ENCODE peak calls at places on chromosomes 2 and 18, in four cellular contexts. W is hepatocyte, P is endothelial cell of umbilical vein, L is MM.1S. E is an unnamed sample.

GRCh38 chr2:120765911-120766757 is 30.5 kb downstream of the GLI2 start:
- DNase-seq in W (peak), P (peak), L (no peak), E (peak)

GRCh38 chr2:19887508-19887907 is 14.3 kb downstream of the TTC32 start:
- DNase-seq in W (no peak), P (no peak), L (no peak), E (no peak)

GRCh38 chr2:38277245-38278119 is 99.6 kb downstream of the ATL2 start:
- DNase-seq in W (peak), P (no peak), L (no peak), E (peak)

GRCh38 chr2:233839447-233839820 is 14.9 kb downstream of the HJURP start:
- DNase-seq in W (no peak), P (no peak), L (no peak), E (no peak)

GRCh38 chr18:12408247-12408869 is 629 bp downstream of the PRELID3A start:
- DNase-seq in W (no peak), P (peak), L (peak), E (no peak)

GRCh38 chr2:230798769-230799399 is 65.9 kb upstream of the ITM2C start:
- DNase-seq in W (peak), P (peak), L (peak), E (no peak)

GRCh38 chr2:172480301-172481218 is 53.2 kb downstream of the ITGA6 start:
- DNase-seq in W (peak), P (peak), L (no peak), E (no peak)

GRCh38 chr18:24317370-24317769 is 80.3 kb downstream of the OSBPL1A start:
- DNase-seq in W (no peak), P (no peak), L (no peak), E (no peak)

GRCh38 chr2:174259981-174260380 is 11.6 kb upstream of the OLA1 start:
- DNase-seq in W (peak), P (no peak), L (no peak), E (no peak)

GRCh38 chr18:808502-808901 is 3.5 kb downstream of the YES1 start:
- DNase-seq in W (no peak), P (no peak), L (no peak), E (no peak)

GRCh38 chr2:172428841-172429173 is 1.4 kb downstream of the ITGA6 start:
- DNase-seq in W (no peak), P (no peak), L (no peak), E (no peak)

GRCh38 chr18:2529154-2529553 is 42.2 kb downstream of the METTL4 start:
- DNase-seq in W (no peak), P (no peak), L (no peak), E (no peak)

GRCh38 chr18:32769242-32770180 is 3.3 kb downstream of the KLHL14 start:
- DNase-seq in W (peak), P (no peak), L (no peak), E (no peak)

GRCh38 chr2:238999290-238999741 is 151.4 kb downstream of the TWIST2 start:
- DNase-seq in W (no peak), P (peak), L (no peak), E (no peak)

GRCh38 chr2:54559593-54560145 is 103.5 kb downstream of the SPTBN1 start:
- DNase-seq in W (peak), P (peak), L (peak), E (no peak)

GRCh38 chr2:166411473-166412230 is 35.9 kb upstream of the SCN9A start:
- DNase-seq in W (no peak), P (no peak), L (no peak), E (no peak)

GRCh38 chr2:219439518-219439917 is 4.9 kb downstream of the SPEG start:
- DNase-seq in W (no peak), P (no peak), L (no peak), E (no peak)

DNA sequence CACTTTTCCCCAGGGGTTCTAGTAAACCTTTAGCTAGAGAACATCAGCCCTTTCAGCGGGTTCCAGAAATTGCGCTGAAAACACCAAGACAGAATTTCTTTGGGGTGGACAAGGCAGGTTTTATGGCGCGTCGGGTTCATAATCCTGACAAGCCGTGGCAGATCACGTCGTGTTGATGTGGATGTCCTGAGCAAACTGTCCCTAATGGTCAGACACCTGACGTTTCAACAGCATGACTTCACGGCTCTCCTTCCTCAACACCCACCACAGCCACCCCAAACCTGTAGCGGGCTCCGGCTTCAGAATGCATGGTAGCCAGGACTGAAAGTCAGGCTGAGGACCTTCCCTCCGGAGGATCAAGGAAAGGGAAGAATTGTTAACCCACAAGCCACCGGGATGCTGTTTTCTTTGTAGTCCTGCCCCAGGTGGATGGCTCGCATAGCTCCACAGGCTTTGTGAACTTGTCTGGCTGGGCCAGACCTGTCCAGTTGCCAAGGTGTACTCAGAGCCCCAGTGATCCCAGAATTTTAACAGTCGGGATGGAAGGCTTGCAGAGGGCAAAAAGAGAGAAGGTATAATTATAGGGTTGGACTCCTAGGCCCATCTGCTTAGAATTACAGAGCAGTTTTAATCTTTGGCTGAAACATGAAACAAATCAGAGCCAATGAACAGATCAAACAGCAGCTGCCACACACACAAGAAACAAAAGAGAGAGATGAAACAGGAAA is 1.5 kb downstream of the APCDD1 start:
- DNase-seq in W (peak), P (no peak), L (no peak), E (no peak)
- H3K4me3 ChIP-seq in W (peak), P (no peak), L (no peak), E (peak)

GRCh38 chr2:11784747-11785610 is 38.5 kb downstream of the LPIN1 start:
- DNase-seq in W (peak), P (peak), L (no peak), E (peak)
- H3K4me3 ChIP-seq in W (no peak), P (no peak), L (no peak), E (no peak)

GRCh38 chr2:208359632-208359986 is 47.0 kb upstream of the PTH2R start:
- DNase-seq in W (no peak), P (no peak), L (no peak), E (no peak)
- H3K4me3 ChIP-seq in W (no peak), P (no peak), L (no peak), E (no peak)

DNA sequence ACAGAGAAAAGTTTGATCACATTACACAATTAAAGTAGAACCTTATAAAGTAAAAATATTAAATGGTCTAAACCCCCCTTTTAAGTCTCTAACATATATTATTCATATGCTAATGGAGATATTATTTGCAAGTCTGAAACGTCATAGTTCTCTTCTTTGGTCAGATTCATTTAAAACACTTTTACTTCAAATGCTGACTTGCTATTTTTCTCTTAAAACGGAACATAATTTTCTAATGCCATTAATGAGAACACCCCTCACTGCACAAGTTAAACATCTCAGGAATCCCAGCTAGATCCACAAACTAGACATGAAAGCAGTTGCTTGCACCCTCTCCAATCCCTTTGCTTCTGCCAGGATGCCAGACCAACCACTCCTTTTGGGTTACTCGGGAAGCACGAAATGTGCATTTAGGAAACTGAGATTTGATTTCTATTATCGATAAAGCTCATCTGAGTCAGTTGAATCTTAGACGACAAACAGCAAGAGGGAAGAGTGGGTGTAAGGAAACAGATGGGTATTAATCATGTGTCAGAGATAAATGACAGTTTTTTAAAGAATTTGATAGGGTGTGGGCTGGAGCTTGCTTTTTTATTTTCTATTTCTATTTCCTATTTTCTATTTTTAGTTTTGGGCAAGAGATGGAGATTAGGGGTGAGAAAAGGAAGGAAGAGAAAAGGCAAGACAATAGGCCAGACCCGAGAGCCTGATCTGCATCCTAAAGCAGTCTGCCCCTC is 1.5 kb downstream of the ADD2 start:
- DNase-seq in W (no peak), P (no peak), L (no peak), E (no peak)
- H3K4me3 ChIP-seq in W (peak), P (no peak), L (peak), E (no peak)

GRCh38 chr2:84880645-84881521 is at the start of gene TRABD2A:
- DNase-seq in W (peak), P (no peak), L (peak), E (peak)

GRCh38 chr2:84879595-84880394 is 1.1 kb downstream of the TRABD2A start:
- DNase-seq in W (peak), P (no peak), L (no peak), E (no peak)

GRCh38 chr2:84881581-84882414 is 914 bp upstream of the TRABD2A start:
- DNase-seq in W (peak), P (peak), L (peak), E (peak)

GRCh38 chr2:84878896-84879594 is 1.8 kb downstream of the TRABD2A start:
- DNase-seq in W (no peak), P (no peak), L (no peak), E (no peak)

DNA sequence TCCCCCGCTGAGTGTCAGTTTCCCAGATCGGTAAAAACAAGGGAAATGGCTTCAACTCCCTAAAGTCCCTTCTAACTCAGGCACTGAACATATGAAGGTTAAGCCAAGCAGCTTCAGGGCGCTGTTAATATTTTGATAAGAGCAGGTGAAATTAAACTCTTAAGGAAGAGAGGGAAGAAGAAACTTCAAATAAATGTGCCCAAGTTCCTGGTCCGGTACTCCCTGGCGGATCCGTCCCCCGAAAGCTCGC is 564 bp downstream of the TRABD2A start:
- DNase-seq in W (no peak), P (no peak), L (no peak), E (no peak)
- H3K4me3 ChIP-seq in W (peak), P (no peak), L (peak), E (peak)

DNA sequence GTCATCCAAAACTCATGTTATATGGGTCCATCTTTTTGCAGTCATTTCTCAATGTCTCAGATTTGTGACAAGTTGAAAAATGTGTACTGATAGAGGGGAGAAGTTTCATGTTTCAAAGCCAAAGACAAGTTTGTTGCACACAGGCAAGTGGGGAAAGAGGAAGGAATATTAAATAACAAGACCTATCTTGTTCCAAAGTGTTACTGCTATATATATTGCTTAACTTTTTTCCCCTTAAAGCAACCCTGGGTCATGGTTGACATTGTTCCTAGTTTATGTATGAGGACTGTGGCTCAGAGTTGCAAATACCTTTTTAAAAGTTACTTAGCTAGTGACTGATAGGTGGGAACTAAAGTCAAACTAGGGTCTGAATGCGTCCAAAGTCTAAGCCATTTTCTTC is 1.7 kb downstream of the ITGA4 start:
- DNase-seq in W (no peak), P (no peak), L (no peak), E (no peak)
- H3K4me3 ChIP-seq in W (no peak), P (no peak), L (peak), E (no peak)

GRCh38 chr2:33458248-33458819 is 18.1 kb upstream of the RASGRP3 start:
- DNase-seq in W (no peak), P (no peak), L (no peak), E (no peak)
- H3K4me3 ChIP-seq in W (no peak), P (no peak), L (no peak), E (no peak)

GRCh38 chr2:197453123-197453913 is at the start of gene COQ10B:
- DNase-seq in W (peak), P (peak), L (peak), E (peak)

GRCh38 chr2:197454923-197455322 is 1.6 kb downstream of the COQ10B start:
- DNase-seq in W (no peak), P (no peak), L (no peak), E (no peak)

GRCh38 chr2:197452754-197453122 is 614 bp upstream of the COQ10B start:
- DNase-seq in W (no peak), P (no peak), L (no peak), E (no peak)

GRCh38 chr2:197453914-197454398 is 604 bp downstream of the COQ10B start:
- DNase-seq in W (no peak), P (peak), L (peak), E (peak)

GRCh38 chr2:197450485-197450884 is 2.9 kb upstream of the COQ10B start:
- DNase-seq in W (no peak), P (no peak), L (no peak), E (no peak)
- H3K4me3 ChIP-seq in W (no peak), P (no peak), L (no peak), E (no peak)

DNA sequence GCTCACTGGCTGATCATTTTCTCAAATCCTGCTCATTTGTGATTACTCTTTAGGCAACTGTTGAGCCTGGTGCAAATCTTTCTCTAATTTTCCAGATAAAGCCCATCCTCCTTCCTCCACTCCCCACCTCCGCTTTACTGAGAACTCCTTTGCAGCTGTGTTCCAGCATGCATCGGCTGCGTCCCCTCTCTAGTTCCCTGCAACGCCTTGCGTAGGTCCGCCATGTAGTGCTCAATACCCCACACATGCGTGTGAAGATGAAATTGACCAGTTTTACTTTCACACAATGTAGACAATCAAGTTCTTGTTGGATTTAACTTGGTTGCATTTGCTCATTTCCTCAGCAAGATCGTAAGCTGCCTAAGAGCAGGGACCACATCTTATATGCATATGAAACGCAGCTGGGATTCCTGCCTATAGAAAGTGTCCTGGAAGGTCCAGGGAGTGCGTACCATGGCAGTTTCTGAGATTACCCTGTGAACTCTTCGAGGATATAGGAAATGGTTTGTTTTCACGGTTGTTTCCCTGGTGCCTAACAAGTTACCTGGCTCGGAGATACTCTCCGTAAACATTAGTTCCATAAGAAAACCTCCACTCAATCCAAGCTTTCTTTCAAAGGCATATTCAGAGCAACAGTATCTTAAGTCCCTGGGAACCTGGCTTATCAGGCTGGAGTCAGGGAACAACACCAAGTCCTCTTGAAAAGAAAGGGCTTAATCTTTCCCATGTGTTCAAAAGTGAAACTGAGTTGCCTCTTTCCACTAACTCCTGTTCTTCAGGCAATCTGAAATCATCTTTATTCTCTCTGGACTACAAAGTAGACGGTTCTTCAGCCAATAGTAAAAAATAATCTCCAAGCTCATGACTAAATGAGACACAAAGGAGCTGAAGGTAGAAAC is 766.3 kb upstream of the ID2 start:
- DNase-seq in W (peak), P (no peak), L (no peak), E (no peak)
- H3K4me3 ChIP-seq in W (no peak), P (no peak), L (no peak), E (no peak)

E was measured in Caco-2.